ENCODE peak calls at places on chromosome 6, in five cellular contexts. W is HCT116, J is Panc1, F is adrenal gland, U is left lung. Q is an unnamed sample.

GRCh38 chr6:128282956-128283355 is 237.4 kb downstream of the PTPRK start:
- DNase-seq in U (no peak), W (no peak), F (no peak), J (no peak), Q (no peak)

GRCh38 chr6:20013485-20013884 is 176.3 kb downstream of the ID4 start:
- DNase-seq in J (no peak), U (no peak), F (no peak), W (no peak), Q (no peak)

GRCh38 chr6:112308476-112308875 is 38.7 kb upstream of the RFPL4B start:
- DNase-seq in W (no peak), J (no peak), U (no peak), F (no peak), Q (no peak)

GRCh38 chr6:13217206-13217905 is 111.0 kb downstream of the TBC1D7 start:
- DNase-seq in U (no peak), J (no peak), F (no peak), W (no peak), Q (no peak)

GRCh38 chr6:142378138-142378875 is 76.5 kb downstream of the ADGRG6 start:
- DNase-seq in W (peak; percentile 53), U (no peak), J (no peak), F (peak; percentile 21), Q (no peak)

GRCh38 chr6:33082702-33083101 is 6.9 kb downstream of the HLA-DPB1 start:
- DNase-seq in W (peak; percentile 24), J (no peak), U (no peak), F (peak; percentile 80), Q (no peak)

GRCh38 chr6:28218312-28219248 is 6.5 kb upstream of the ZSCAN9 start:
- DNase-seq in J (no peak), F (peak; percentile 87), U (peak; percentile 94), W (no peak), Q (no peak)

GRCh38 chr6:118709859-118710350 is 58.5 kb upstream of the CEP85L start:
- DNase-seq in U (no peak), F (peak; percentile 38), J (no peak), W (no peak), Q (no peak)

GRCh38 chr6:21588812-21589811 is 4.4 kb upstream of the SOX4 start:
- DNase-seq in W (peak; percentile 64), F (peak; percentile 90), U (peak; percentile 97), J (no peak), Q (no peak)

GRCh38 chr6:43355862-43356590 is 13.4 kb downstream of the ZNF318 start:
- DNase-seq in U (no peak), W (no peak), J (no peak), F (no peak), Q (no peak)

GRCh38 chr6:31865205-31866118 is 2.8 kb upstream of the NEU1 start:
- DNase-seq in F (no peak), J (no peak), U (no peak), W (no peak), Q (no peak)

GRCh38 chr6:108524528-108525218 is 36.0 kb upstream of the FOXO3 start:
- DNase-seq in W (no peak), F (no peak), J (no peak), U (no peak), Q (no peak)

GRCh38 chr6:96927660-96928059 is 3.1 kb downstream of the KLHL32 start:
- DNase-seq in F (no peak), W (no peak), J (no peak), U (no peak), Q (no peak)

GRCh38 chr6:46059608-46060007 is 43.9 kb upstream of the CLIC5 start:
- DNase-seq in F (no peak), U (no peak), J (no peak), W (no peak), Q (no peak)

GRCh38 chr6:1525364-1526038 is 84.2 kb upstream of the FOXC1 start:
- DNase-seq in W (no peak), F (no peak), J (no peak), U (no peak), Q (no peak)

GRCh38 chr6:101181006-101181405 is 212.5 kb upstream of the GRIK2 start:
- DNase-seq in F (no peak), W (no peak), U (no peak), J (no peak), Q (no peak)

GRCh38 chr6:53565886-53566285 is 21.0 kb upstream of the GCLC start:
- DNase-seq in F (peak; percentile 67), W (no peak), U (no peak), J (no peak), Q (no peak)

GRCh38 chr6:31399589-31400466 is 3.6 kb upstream of the MICA start:
- DNase-seq in F (peak; percentile 94), W (peak; percentile 80), J (peak; percentile 75), U (peak; percentile 95), Q (peak; percentile 45)

GRCh38 chr6:36216559-36216958 is 20.0 kb downstream of the BRPF3 start:
- DNase-seq in U (no peak), J (no peak), W (no peak), F (peak; percentile 65), Q (no peak)
- H3K27ac ChIP-seq in U (no peak overlapping the region), J (no peak overlapping the region), W (no peak overlapping the region), F (no peak overlapping the region), Q (no peak overlapping the region)

GRCh38 chr6:365835-366234 is 25.7 kb upstream of the IRF4 start:
- DNase-seq in J (no peak), W (no peak), F (no peak), U (peak; percentile 48), Q (no peak)
- H3K9me3 ChIP-seq in J (peaks cover 5% of the 10 kb centered on the region), W (peaks cover 14% of the 10 kb centered on the region), F (no peaks in the 10 kb centered on the region), U (no peaks in the 10 kb centered on the region), Q (no peaks in the 10 kb centered on the region)

DNA sequence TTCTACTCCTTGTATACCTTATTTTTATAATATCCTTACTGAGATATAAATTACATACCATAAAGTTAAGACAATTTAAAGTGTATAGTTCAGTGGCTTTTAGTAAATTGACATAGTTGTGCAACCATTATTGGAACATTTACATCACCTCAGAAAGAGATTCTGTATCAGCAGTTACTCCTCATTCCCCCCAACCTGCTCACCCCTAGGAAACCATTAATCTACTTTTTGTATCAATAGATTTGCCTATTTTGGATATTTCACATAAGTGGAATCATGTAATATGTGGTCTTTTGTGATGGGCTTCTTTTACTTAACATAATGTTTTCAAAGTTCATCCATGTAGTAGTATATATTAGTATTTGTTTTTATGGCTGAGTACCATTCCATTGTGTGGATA is 51.3 kb downstream of the CDC5L start:
- DNase-seq in W (no peak), F (no peak), U (no peak), J (no peak), Q (no peak)
- H3K27ac ChIP-seq in W (no peak overlapping the region), F (no peak overlapping the region), U (no peak overlapping the region), J (no peak overlapping the region), Q (no peak overlapping the region)

GRCh38 chr6:99605074-99605726 is 1.4 kb upstream of the PRDM13 start:
- DNase-seq in U (peak; percentile 44), W (no peak), F (no peak), J (no peak), Q (no peak)

GRCh38 chr6:99603421-99604160 is 3.0 kb upstream of the PRDM13 start:
- DNase-seq in J (no peak), F (no peak), U (peak; percentile 83), W (no peak), Q (no peak)

GRCh38 chr6:99602519-99603420 is 3.9 kb upstream of the PRDM13 start:
- DNase-seq in W (no peak), F (no peak), J (no peak), U (peak; percentile 79), Q (no peak)

GRCh38 chr6:99605911-99606669 is 543 bp upstream of the PRDM13 start:
- DNase-seq in F (no peak), J (no peak), U (peak; percentile 39), W (no peak), Q (no peak)

DNA sequence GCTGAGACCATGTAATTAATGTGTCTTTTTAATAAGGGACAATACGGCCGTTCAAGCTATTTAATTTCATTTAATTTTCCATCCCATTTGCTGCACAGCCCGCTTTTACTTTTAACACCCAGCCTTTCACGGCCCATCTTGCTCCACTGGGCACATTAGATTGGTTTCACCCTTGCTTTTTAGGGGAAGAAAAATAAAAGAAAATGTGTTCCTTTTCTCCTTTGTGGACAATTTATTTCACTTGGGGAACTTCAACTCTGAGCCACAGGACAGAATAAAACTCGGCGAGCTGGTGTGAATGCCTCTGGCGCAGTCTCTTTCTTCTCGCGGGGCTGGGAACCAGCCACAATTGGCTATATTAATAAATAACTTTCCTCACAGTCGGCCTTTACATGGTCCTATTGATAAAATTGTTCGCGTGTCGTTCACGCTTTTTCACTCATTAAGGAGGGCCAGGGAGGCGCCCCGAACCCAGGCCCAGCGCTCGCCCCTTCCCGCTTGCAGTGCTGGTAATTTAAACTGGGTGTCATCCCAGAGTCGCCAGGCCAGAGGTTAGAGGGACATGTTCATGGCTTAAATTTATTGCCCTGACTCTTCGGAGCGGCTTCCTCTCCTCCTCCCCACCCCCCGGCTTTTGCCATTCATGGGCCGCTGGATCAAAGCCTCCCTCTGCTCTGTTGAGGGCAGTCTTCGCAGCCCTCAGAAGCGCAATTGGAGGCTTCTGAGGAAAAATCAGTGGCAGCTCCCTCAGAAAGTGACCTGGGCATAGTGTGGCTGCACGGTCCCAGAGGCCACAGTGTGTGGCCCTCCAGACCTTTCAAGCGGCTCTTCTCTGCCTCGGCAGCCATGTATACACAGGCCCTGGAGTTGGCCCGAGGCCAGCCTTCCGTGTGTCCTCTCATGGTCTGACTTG is 2.2 kb upstream of the PRDM13 start:
- DNase-seq in W (no peak), U (no peak), F (no peak), J (no peak), Q (no peak)
- H3K9me3 ChIP-seq in W (no peaks in the 10 kb centered on the region), U (no peaks in the 10 kb centered on the region), F (no peaks in the 10 kb centered on the region), J (no peaks in the 10 kb centered on the region), Q (no peaks in the 10 kb centered on the region)

Q was measured in iPS DF 6.9.